ENCODE peak calls at places on chromosomes 3 and 15, in ten cellular contexts. N is A549, R is esophagus squamous epithelium, Q is upper lobe of right lung, B is HepG2, K is GM23338, G is psoas muscle, Z is iPS DF 6.9, X is PC-9, T is body of pancreas. I is an unnamed sample.
A peak's percentile ranks its signal among the peaks of the same experiment; 100 is the strongest.

GRCh38 chr3:141285570-141285969 is 53.9 kb downstream of the PXYLP1 start:
- DNase-seq in T (no peak), G (no peak), N (no peak), Q (no peak), B (no peak), Z (no peak), X (no peak), R (no peak), K (no peak), I (no peak)

GRCh38 chr3:10008588-10009344 is 17.5 kb upstream of the FANCD2 start:
- DNase-seq in Q (peak; percentile 94), Z (peak; percentile 60), T (peak; percentile 94), G (peak; percentile 92), N (peak; percentile 67), B (peak; percentile 58), K (peak; percentile 90), X (no peak), R (no peak), I (peak; percentile 95)

GRCh38 chr15:62209322-62209721 is 44.2 kb upstream of the C2CD4B start:
- DNase-seq in Q (no peak), N (no peak), Z (no peak), B (no peak), T (peak; percentile 64), X (no peak), R (no peak), K (no peak), G (no peak), I (no peak)

GRCh38 chr3:97882975-97883598 is 61.3 kb downstream of the CRYBG3 start:
- DNase-seq in Z (no peak), K (no peak), G (no peak), Q (no peak), B (no peak), R (no peak), N (peak; percentile 4), T (peak; percentile 57), X (peak; percentile 91), I (no peak)

GRCh38 chr3:87132801-87133200 is 94.3 kb upstream of the CHMP2B start:
- DNase-seq in X (no peak), G (no peak), T (no peak), Q (no peak), Z (no peak), N (no peak), R (no peak), B (no peak), K (peak; percentile 19), I (no peak)

GRCh38 chr3:30610702-30611410 is 4.5 kb downstream of the TGFBR2 start:
- DNase-seq in X (no peak), N (no peak), K (no peak), G (no peak), Q (no peak), Z (no peak), T (no peak), B (no peak), R (no peak), I (no peak)

GRCh38 chr15:39396979-39397615 is 183.8 kb upstream of the THBS1 start:
- DNase-seq in X (no peak), G (no peak), K (no peak), B (no peak), R (no peak), Q (no peak), Z (no peak), T (no peak), N (no peak), I (no peak)

GRCh38 chr3:54760226-54760625 is 167.6 kb downstream of the LRTM1 start:
- DNase-seq in Q (no peak), G (no peak), K (no peak), X (no peak), Z (no peak), B (no peak), T (no peak), R (no peak), N (no peak), I (no peak)

GRCh38 chr3:94525039-94525438 is 462.2 kb downstream of the NSUN3 start:
- DNase-seq in T (peak; percentile 9), X (no peak), B (peak; percentile 60), N (peak; percentile 5), R (no peak), K (peak; percentile 8), Q (no peak), G (no peak), Z (no peak), I (peak; percentile 50)

GRCh38 chr15:98289747-98290146 is 329.2 kb downstream of the ARRDC4 start:
- DNase-seq in Q (no peak), K (no peak), T (no peak), Z (no peak), B (no peak), X (no peak), R (no peak), G (no peak), N (no peak), I (no peak)

GRCh38 chr3:113947372-113948014 is at the start of gene ZDHHC23:
- DNase-seq in K (peak; percentile 76), X (peak; percentile 50), B (peak; percentile 40), Z (no peak), N (peak; percentile 54), G (peak; percentile 88), T (peak; percentile 94), Q (peak; percentile 94), R (no peak), I (peak; percentile 67)

GRCh38 chr3:162992741-162993140 is 1496.1 kb downstream of the OTOL1 start:
- DNase-seq in Q (no peak), N (no peak), X (no peak), Z (no peak), R (no peak), T (no peak), B (no peak), K (no peak), G (no peak), I (no peak)

GRCh38 chr3:150414273-150414672 is 6.2 kb downstream of the TSC22D2 start:
- DNase-seq in T (peak; percentile 13), Q (no peak), G (no peak), R (no peak), B (peak; percentile 76), N (no peak), X (peak; percentile 46), K (no peak), Z (no peak), I (no peak)

GRCh38 chr3:58306662-58307286 is 454 bp downstream of the HTD2 start:
- DNase-seq in X (no peak), Z (no peak), G (peak; percentile 65), N (peak; percentile 40), R (no peak), Q (peak; percentile 67), K (peak; percentile 73), T (peak; percentile 41), B (peak; percentile 55), I (peak; percentile 31)

GRCh38 chr3:58305882-58306661 is at the start of the genes HTD2 and RPP14:
- DNase-seq in Z (peak; percentile 99), R (peak; percentile 77), N (peak; percentile 96), B (peak; percentile 92), G (peak; percentile 100), T (peak; percentile 98), K (peak; percentile 99), X (peak; percentile 86), Q (peak; percentile 99), I (peak; percentile 100)

DNA sequence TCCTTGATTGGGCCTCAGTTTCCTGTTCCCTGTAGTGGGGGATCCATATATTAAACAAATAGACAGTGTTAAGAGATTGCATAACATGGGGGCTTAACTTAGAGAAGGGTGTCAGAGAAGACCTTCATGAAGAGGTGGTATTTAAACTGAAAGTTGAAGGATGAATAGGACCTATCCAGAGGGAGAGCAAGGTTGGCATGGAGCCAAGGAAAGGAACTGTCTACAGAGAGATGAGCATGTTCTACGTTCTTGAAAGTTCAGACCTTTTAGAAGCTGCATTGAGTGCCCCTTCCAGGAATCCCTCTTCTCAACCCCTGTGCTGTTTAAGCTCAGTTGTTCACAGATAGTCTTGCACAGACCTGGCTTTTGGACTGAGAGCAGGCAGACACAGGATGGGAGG is 2.4 kb downstream of the HTD2 start:
- DNase-seq in T (peak; percentile 25), B (no peak), K (no peak), G (no peak), Q (no peak), Z (no peak), N (no peak), X (no peak), R (no peak), I (no peak)
- H3K4me1 ChIP-seq in T (peaks cover 23% of the 10 kb centered on the region), B (peaks cover 28% of the 10 kb centered on the region), K (peaks cover 7% of the 10 kb centered on the region), G (peaks cover 27% of the 10 kb centered on the region), Q (peaks cover 24% of the 10 kb centered on the region), Z (no peaks in the 10 kb centered on the region), N (peaks cover 16% of the 10 kb centered on the region), X (peaks cover 12% of the 10 kb centered on the region), R (peaks cover 36% of the 10 kb centered on the region), I (peaks cover 5% of the 10 kb centered on the region)

DNA sequence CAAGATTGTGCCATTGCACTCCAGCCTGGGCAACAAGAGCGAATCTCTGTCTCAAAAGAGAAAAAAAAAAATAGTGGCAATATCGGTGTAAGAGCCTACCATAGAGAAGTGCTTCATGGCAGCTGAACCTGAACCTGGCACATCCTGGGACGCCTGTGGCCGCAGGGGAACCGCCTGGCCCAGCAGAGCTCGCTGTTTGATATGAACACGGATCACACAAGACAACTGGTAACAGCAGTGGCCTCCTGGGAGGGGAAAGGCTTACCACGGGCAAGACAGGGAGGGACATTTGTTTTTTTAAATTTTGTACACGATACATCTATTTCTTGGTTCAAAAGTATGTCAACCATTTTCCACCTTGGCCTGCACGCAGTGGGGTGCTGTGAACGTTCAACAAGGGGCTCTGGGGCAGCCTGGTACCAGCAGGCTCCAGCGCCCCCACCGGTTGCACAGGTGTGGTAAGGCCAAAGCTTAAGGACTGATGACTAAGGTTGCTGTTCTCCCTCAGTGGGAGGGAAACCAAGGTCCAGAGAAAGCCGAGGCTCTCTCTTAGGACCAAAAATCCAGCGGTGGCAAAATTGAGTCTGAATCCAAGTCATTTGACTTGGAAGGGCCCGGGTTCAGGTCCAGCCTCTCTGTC is 21.7 kb upstream of the EPHB3 start:
- DNase-seq in K (peak; percentile 78), N (no peak), T (no peak), R (no peak), Z (no peak), Q (no peak), B (no peak), X (no peak), G (no peak), I (no peak)
- H3K4me1 ChIP-seq in K (peaks cover 8% of the 10 kb centered on the region), N (no peaks in the 10 kb centered on the region), T (peaks cover 10% of the 10 kb centered on the region), R (peaks cover 8% of the 10 kb centered on the region), Z (peaks cover 3% of the 10 kb centered on the region), Q (peaks cover 6% of the 10 kb centered on the region), B (no peaks in the 10 kb centered on the region), X (no peaks in the 10 kb centered on the region), G (no peaks in the 10 kb centered on the region), I (no peaks in the 10 kb centered on the region)

DNA sequence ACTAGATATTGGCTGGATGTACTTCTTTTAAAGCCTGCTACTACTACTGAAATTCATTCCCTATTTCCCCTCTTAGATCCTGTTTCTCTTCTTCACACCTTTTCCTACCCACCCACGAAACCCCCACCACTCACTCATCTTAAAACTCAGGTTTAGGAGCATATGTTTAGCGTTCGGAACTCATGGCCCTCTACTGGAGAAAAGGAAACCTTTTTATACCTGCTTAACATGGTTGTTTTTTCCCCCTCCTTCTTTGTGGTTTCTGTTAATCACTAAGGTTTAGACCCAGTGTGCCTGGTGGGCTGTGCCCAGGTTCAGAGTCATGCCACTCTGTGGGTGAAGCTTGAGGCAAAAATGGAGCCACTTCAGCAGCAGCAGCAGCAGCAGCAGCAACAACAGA is 2.6 kb downstream of the ARID3B start:
- DNase-seq in N (no peak), B (no peak), Z (no peak), R (no peak), K (peak; percentile 42), X (no peak), T (no peak), Q (no peak), G (no peak), I (no peak)
- H3K4me1 ChIP-seq in N (peaks cover 30% of the 10 kb centered on the region), B (peaks cover 45% of the 10 kb centered on the region), Z (peaks cover 2% of the 10 kb centered on the region), R (peaks cover 80% of the 10 kb centered on the region), K (peaks cover 46% of the 10 kb centered on the region), X (peaks cover 20% of the 10 kb centered on the region), T (peaks cover 51% of the 10 kb centered on the region), Q (peaks cover 55% of the 10 kb centered on the region), G (peaks cover 40% of the 10 kb centered on the region), I (peaks cover 13% of the 10 kb centered on the region)

GRCh38 chr15:42156266-42156922 is at the start of gene PLA2G4F:
- DNase-seq in X (peak; percentile 76), Z (no peak), R (no peak), Q (peak; percentile 88), N (no peak), B (no peak), T (peak; percentile 79), G (peak; percentile 79), K (no peak), I (no peak)
- H3K4me1 ChIP-seq in X (peaks cover 17% of the 10 kb centered on the region), Z (no peaks in the 10 kb centered on the region), R (peaks cover 75% of the 10 kb centered on the region), Q (peaks cover 12% of the 10 kb centered on the region), N (no peaks in the 10 kb centered on the region), B (peaks cover 37% of the 10 kb centered on the region), T (peaks cover 16% of the 10 kb centered on the region), G (peaks cover 47% of the 10 kb centered on the region), K (no peaks in the 10 kb centered on the region), I (peaks cover 8% of the 10 kb centered on the region)